ENCODE peak calls at places on chromosome 9, in seven cellular contexts. V is mesendoderm; R is GM06990; D is heart left ventricle; Y is PC-9; N is CD4-positive, CD25-positive, alpha-beta regulatory T cell; L is uterus. Q is an unnamed sample.
A peak's percentile ranks its signal among the peaks of the same experiment; 100 is the strongest.

GRCh38 chr9:4805519-4805918 is 12.8 kb downstream of the RCL1 start:
- DNase-seq in V (peak; percentile 7), Y (no peak), N (no peak), R (no peak), D (no peak), L (no peak), Q (peak; percentile 49)

GRCh38 chr9:37410969-37411785 is 11.3 kb upstream of the GRHPR start:
- DNase-seq in V (peak; percentile 49), Y (no peak), D (no peak), L (no peak), N (no peak), R (peak; percentile 89), Q (peak; percentile 85)

GRCh38 chr9:96317335-96317980 is 15.5 kb upstream of the HSD17B3 start:
- DNase-seq in R (no peak), D (peak; percentile 20), V (peak; percentile 72), Y (peak; percentile 43), L (no peak), N (peak; percentile 58), Q (peak; percentile 65)

GRCh38 chr9:137108608-137109249 is 5.8 kb downstream of the DPP7 start:
- DNase-seq in D (no peak), Y (no peak), N (no peak), V (no peak), L (no peak), R (no peak), Q (peak; percentile 46)

GRCh38 chr9:126986506-126986951 is 71.9 kb downstream of the RALGPS1 start:
- DNase-seq in V (no peak), L (no peak), D (no peak), N (peak; percentile 67), R (no peak), Y (peak; percentile 72), Q (no peak)

GRCh38 chr9:127198587-127198986 is 66.0 kb upstream of the GARNL3 start:
- DNase-seq in V (no peak), L (no peak), Y (no peak), N (no peak), D (no peak), R (no peak), Q (no peak)

GRCh38 chr9:91882628-91883027 is 67.4 kb downstream of the ROR2 start:
- DNase-seq in L (no peak), V (no peak), R (no peak), N (no peak), Y (no peak), D (no peak), Q (no peak)

GRCh38 chr9:112764837-112765236 is 14.3 kb downstream of the SNX30 start:
- DNase-seq in Y (no peak), D (no peak), N (no peak), R (no peak), V (peak; percentile 54), L (no peak), Q (peak; percentile 74)

GRCh38 chr9:130283514-130284248 is 18.1 kb downstream of the HMCN2 start:
- DNase-seq in N (no peak), D (no peak), V (no peak), Y (no peak), L (no peak), R (no peak), Q (no peak)

GRCh38 chr9:95104088-95104960 is 213.2 kb downstream of the FANCC start:
- DNase-seq in D (no peak), Y (no peak), N (no peak), R (no peak), L (no peak), V (no peak), Q (peak; percentile 40)

GRCh38 chr9:69535911-69536310 is 136.3 kb downstream of the APBA1 start:
- DNase-seq in D (no peak), V (no peak), L (no peak), Y (no peak), R (no peak), N (no peak), Q (no peak)

GRCh38 chr9:88835038-88835466 is 156.2 kb upstream of the S1PR3 start:
- DNase-seq in D (no peak), L (no peak), R (peak; percentile 14), V (no peak), N (peak; percentile 82), Y (no peak), Q (no peak)

GRCh38 chr9:104774831-104775573 is 11.1 kb downstream of the NIPSNAP3B start:
- DNase-seq in Y (no peak), L (no peak), V (no peak), D (peak; percentile 48), R (peak; percentile 71), N (no peak), Q (no peak)

GRCh38 chr9:13002740-13003139 is 227.9 kb downstream of the LURAP1L start:
- DNase-seq in L (no peak), Y (no peak), N (no peak), R (no peak), V (no peak), D (no peak), Q (no peak)

GRCh38 chr9:133122935-133123611 is 2.0 kb upstream of the RALGDS start:
- DNase-seq in D (no peak), L (peak; percentile 69), V (peak; percentile 53), N (no peak), Y (no peak), R (no peak), Q (no peak)

GRCh38 chr9:128250839-128251558 is 24.8 kb downstream of the GOLGA2 start:
- DNase-seq in Y (no peak), D (no peak), L (no peak), N (no peak), V (no peak), R (no peak), Q (peak; percentile 39)

GRCh38 chr9:130666393-130667116 is 2.2 kb downstream of the PRDM12 start:
- DNase-seq in Y (no peak), N (no peak), D (no peak), V (no peak), L (no peak), R (no peak), Q (peak; percentile 84)

GRCh38 chr9:127102788-127103187 is 19.6 kb downstream of the ANGPTL2 start:
- DNase-seq in R (no peak), N (no peak), D (no peak), Y (no peak), V (no peak), L (no peak), Q (no peak)

GRCh38 chr9:134723037-134723436 is 81.4 kb downstream of the COL5A1 start:
- DNase-seq in Y (no peak), V (no peak), L (no peak), D (no peak), R (no peak), N (no peak), Q (no peak)

GRCh38 chr9:134724912-134725604 is 83.5 kb downstream of the COL5A1 start:
- DNase-seq in R (no peak), L (no peak), D (no peak), V (no peak), N (no peak), Y (no peak), Q (no peak)

GRCh38 chr9:134723491-134723890 is 81.9 kb downstream of the COL5A1 start:
- DNase-seq in N (no peak), V (no peak), R (no peak), Y (no peak), L (no peak), D (no peak), Q (no peak)

GRCh38 chr9:134725605-134725940 is 84.0 kb downstream of the COL5A1 start:
- DNase-seq in R (no peak), V (no peak), D (no peak), N (no peak), Y (no peak), L (no peak), Q (no peak)

GRCh38 chr9:134724231-134724911 is 82.8 kb downstream of the COL5A1 start:
- DNase-seq in V (peak; percentile 11), D (peak; percentile 43), R (no peak), N (no peak), Y (no peak), L (no peak), Q (no peak)
- H3K36me3 ChIP-seq in V (peaks cover 7% of the 10 kb centered on the region), D (no peaks in the 10 kb centered on the region), R (no peaks in the 10 kb centered on the region), N (no peaks in the 10 kb centered on the region), Y (no peaks in the 10 kb centered on the region), L (no peaks in the 10 kb centered on the region), Q (no peaks in the 10 kb centered on the region)

DNA sequence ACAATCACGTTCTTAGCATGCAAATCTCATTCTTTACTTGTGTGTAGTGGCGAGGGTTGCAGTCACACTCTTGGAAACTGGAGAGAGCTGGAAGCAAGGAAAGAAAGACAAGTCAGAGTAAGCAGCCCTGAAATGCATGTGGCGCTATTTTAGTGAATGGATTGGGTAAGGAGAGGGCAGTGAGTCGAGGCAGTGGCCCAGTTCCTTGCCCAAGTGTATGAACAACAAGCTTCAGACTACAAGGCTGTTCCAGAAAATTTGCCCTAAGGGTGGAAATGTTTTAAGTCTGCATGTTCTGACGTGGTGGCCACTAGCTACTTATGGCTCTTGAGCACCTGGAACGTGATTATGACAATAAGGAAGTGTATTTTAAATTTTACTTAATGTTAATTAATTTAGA is 59.4 kb upstream of the PTPN3 start:
- DNase-seq in L (no peak), Y (peak; percentile 52), V (no peak), D (no peak), N (no peak), R (no peak), Q (no peak)
- H3K4me3 ChIP-seq in L (no peak overlapping the region), Y (no peak overlapping the region), V (no peak overlapping the region), D (no peak overlapping the region), N (no peak overlapping the region), R (no peak overlapping the region), Q (no peak overlapping the region)

DNA sequence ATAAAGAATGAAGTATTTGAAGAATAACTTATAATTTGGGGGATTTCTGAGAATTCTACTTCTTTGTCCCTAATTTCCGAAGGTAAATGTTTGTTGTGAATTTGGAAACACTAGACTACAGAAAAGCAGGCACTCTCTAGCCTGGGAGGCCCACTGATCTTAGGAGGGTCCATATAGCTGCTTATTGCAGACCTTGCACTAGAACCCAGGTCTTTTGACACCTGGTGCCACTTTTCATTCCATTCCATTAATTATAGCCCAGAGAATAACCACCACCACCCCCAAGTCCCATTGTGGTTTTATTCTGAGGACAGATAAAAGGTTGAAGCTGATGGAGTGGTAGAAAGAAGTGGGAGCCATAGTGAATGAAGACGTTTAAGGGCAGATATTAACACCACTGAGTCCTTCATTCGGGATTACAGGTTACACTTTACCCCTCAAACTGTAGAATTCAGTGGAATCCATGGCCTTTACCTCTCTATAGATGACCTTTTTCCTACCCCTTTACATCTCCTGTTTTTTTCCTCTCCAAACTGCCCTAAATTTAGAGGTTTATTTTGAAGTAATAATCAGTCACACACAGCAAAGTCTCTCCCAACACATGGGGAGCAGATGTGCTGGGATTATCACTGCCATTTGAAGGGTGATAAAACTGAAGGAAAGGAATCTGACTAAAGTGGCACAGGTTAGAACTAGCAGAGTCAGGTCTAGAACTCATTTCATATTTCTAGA is 12.0 kb upstream of the PSMD5 start:
- DNase-seq in D (no peak), N (no peak), R (no peak), L (no peak), V (no peak), Y (no peak), Q (no peak)
- H3K27me3 ChIP-seq in D (no peaks in the 10 kb centered on the region), N (no peaks in the 10 kb centered on the region), R (no peaks in the 10 kb centered on the region), L (no peaks in the 10 kb centered on the region), V (no peaks in the 10 kb centered on the region), Y (no peaks in the 10 kb centered on the region), Q (no peaks in the 10 kb centered on the region)

DNA sequence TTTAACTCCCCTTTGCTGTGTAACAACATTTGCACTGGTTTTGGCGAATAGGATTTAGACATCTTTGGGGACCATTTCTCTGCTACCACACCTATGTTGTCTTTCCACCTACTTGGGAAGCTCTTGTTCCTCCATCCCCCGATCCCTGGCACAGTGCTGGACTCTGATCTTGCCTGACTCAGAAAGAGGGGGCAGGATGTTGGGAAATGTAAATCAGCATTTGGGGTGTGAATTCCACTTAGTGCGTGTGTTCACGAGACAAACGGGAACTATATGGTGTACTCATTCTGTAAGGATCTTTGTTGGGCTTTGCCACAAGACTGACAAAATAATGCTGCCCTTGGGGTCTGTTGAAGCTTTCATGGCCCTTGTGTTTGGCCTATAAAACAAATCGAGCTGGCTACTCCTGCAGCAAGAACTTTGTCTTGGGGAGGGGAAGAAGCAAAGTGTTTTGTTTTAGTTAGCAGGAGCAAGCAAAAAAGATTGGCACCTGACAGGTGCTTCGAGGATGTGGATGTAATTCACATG is 18.5 kb downstream of the TMEM268 start:
- DNase-seq in V (no peak), Y (no peak), L (no peak), R (no peak), N (no peak), D (no peak), Q (no peak)
- H3K36me3 ChIP-seq in V (no peaks in the 10 kb centered on the region), Y (no peaks in the 10 kb centered on the region), L (no peaks in the 10 kb centered on the region), R (peaks cover 26% of the 10 kb centered on the region), N (peaks cover 70% of the 10 kb centered on the region), D (no peaks in the 10 kb centered on the region), Q (peaks cover 5% of the 10 kb centered on the region)

Q was measured in H7.